ENCODE peak calls at places on chromosomes 7 and 10, in six cellular contexts. M is NB4, Y is sigmoid colon, B is body of pancreas, X is K562, J is stomach. U is an unnamed sample.

GRCh38 chr10:113320213-113320612 is 232.6 kb upstream of the HABP2 start:
- DNase-seq in X (no peak), J (no peak), Y (no peak), B (no peak), M (no peak), U (no peak)

GRCh38 chr7:28172976-28173375 is 7.6 kb downstream of the JAZF1 start:
- DNase-seq in M (no peak), B (no peak), Y (no peak), J (no peak), X (no peak), U (no peak)

GRCh38 chr10:109259293-109259692 is 664.0 kb downstream of the XPNPEP1 start:
- DNase-seq in Y (no peak), X (no peak), J (no peak), B (no peak), M (no peak), U (no peak)

GRCh38 chr10:123194056-123194455 is 39.9 kb downstream of the BUB3 start:
- DNase-seq in B (no peak), M (no peak), X (no peak), Y (no peak), J (no peak), U (no peak)

GRCh38 chr10:3435671-3436070 is 263.1 kb upstream of the PITRM1 start:
- DNase-seq in X (no peak), B (no peak), M (no peak), J (no peak), Y (no peak), U (no peak)

GRCh38 chr7:121083138-121083789 is 94.8 kb downstream of the CPED1 start:
- DNase-seq in B (no peak), J (no peak), X (peak; percentile 85), M (no peak), Y (no peak), U (no peak)

GRCh38 chr10:33122014-33122788 is 164.2 kb upstream of the ITGB1 start:
- DNase-seq in X (no peak), J (peak; percentile 56), M (no peak), B (peak; percentile 56), Y (no peak), U (no peak)

GRCh38 chr7:134941947-134942346 is 44.4 kb upstream of the AGBL3 start:
- DNase-seq in X (no peak), J (peak; percentile 31), M (no peak), B (peak; percentile 42), Y (no peak), U (peak; percentile 23)

GRCh38 chr7:149856-150636 is 42.3 kb upstream of the FAM20C start:
- DNase-seq in Y (peak; percentile 83), X (no peak), M (peak; percentile 84), J (peak; percentile 45), B (peak; percentile 35), U (peak; percentile 85)

GRCh38 chr7:107049971-107050532 is 5.5 kb downstream of the PRKAR2B start:
- DNase-seq in X (no peak), Y (no peak), J (no peak), M (no peak), B (no peak), U (no peak)

GRCh38 chr7:22631730-22632129 is 95.3 kb upstream of the IL6 start:
- DNase-seq in B (no peak), J (no peak), Y (no peak), M (no peak), X (no peak), U (no peak)

GRCh38 chr7:22630069-22630468 is 96.9 kb upstream of the IL6 start:
- DNase-seq in M (no peak), J (no peak), X (no peak), B (no peak), Y (no peak), U (no peak)

GRCh38 chr7:22633954-22634474 is 93.0 kb upstream of the IL6 start:
- DNase-seq in X (no peak), M (no peak), J (no peak), B (no peak), Y (no peak), U (no peak)

GRCh38 chr7:22633286-22633953 is 93.6 kb upstream of the IL6 start:
- DNase-seq in J (no peak), X (no peak), Y (no peak), B (no peak), M (no peak), U (no peak)

DNA sequence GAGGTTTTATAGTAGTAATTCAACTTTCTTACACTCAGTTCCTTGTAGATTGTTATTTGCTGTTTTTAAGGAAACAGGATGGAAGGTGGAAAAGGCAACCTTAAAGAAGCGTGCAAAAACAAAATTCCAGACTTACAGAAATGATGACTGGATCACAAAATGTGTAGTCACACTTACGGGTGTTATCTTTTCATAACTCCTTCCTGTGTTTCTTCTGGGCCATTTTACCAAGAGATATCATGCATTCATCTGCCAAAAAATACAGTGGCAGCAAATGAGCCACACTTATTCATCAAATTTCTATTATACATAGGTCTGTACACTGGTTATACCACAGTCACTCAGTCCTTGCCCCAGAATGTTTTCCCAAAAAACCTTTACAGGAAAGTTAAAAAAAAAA is 94.3 kb upstream of the IL6 start:
- DNase-seq in J (no peak), M (no peak), B (no peak), Y (no peak), X (no peak), U (no peak)
- TF ChIP-seq POLR2A in J (no peak), M (no peak), B (no peak), Y (no peak), X (no peak), U (no peak)

GRCh38 chr7:128939861-128940410 is 2.2 kb downstream of the IRF5 start:
- DNase-seq in X (peak; percentile 51), B (no peak), Y (no peak), J (no peak), M (peak; percentile 76), U (peak; percentile 55)

GRCh38 chr7:128940494-128941322 is 3.0 kb downstream of the IRF5 start:
- DNase-seq in Y (peak; percentile 69), X (no peak), J (peak; percentile 63), M (peak; percentile 97), B (no peak), U (peak; percentile 83)

GRCh38 chr7:128941946-128942526 is 4.3 kb downstream of the IRF5 start:
- DNase-seq in Y (no peak), X (no peak), B (no peak), J (no peak), M (no peak), U (no peak)

GRCh38 chr7:128939075-128939860 is 1.5 kb downstream of the IRF5 start:
- DNase-seq in Y (no peak), J (no peak), B (no peak), M (peak; percentile 55), X (no peak), U (peak; percentile 33)

DNA sequence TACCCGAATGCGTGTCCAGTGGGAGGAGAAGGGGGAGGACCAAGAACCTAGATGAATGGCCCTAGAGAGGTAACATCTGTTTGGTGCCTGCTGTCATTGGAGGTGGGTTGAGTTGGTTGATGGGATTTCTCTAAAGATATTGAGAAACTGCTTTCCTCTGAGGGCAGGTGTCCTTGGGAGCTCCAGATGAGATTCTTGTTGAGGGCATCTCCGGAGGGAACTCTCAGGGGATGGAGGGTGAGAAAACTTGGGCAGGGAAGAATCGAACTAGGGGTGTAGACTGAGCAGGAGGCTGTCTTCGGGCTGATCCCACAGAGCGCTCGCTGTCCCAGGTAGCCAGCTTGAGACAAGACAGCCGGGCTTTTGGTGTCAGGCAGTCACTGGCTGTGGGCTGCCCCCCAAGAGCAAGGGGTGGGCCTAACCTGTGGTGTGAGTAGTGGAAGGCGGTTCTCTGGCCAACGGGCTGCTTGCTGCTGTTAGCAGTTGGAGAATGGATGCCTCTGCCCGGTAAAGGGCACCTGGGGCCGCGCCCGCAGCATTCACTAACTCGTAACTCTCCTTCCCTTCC is 3.7 kb downstream of the IRF5 start:
- DNase-seq in J (no peak), X (no peak), B (no peak), M (no peak), Y (no peak), U (no peak)
- H3K4me3 ChIP-seq in J (no peak overlapping the region), X (no peak overlapping the region), B (no peak overlapping the region), M (no peak overlapping the region), Y (no peak overlapping the region), U (no peak overlapping the region)

GRCh38 chr10:17210361-17210760 is 8.9 kb upstream of the TRDMT1 start:
- DNase-seq in J (no peak), B (no peak), M (no peak), X (no peak), Y (no peak), U (no peak)
- TF ChIP-seq POLR2A in J (no peak), B (no peak), M (no peak), X (no peak), Y (no peak), U (no peak)

GRCh38 chr10:10803273-10803672 is 214.4 kb upstream of the CELF2 start:
- DNase-seq in X (no peak), J (no peak), B (no peak), M (no peak), Y (no peak), U (no peak)

GRCh38 chr10:10807106-10807505 is 210.6 kb upstream of the CELF2 start:
- DNase-seq in X (no peak), Y (no peak), M (no peak), B (no peak), J (no peak), U (no peak)

GRCh38 chr10:10804061-10804460 is 213.6 kb upstream of the CELF2 start:
- DNase-seq in X (no peak), B (no peak), M (no peak), Y (no peak), J (no peak), U (no peak)

GRCh38 chr10:10804998-10805737 is 212.5 kb upstream of the CELF2 start:
- DNase-seq in J (no peak), B (no peak), M (no peak), X (no peak), Y (no peak), U (no peak)
- H3K4me3 ChIP-seq in J (no peak overlapping the region), B (no peak overlapping the region), M (no peak overlapping the region), X (no peak overlapping the region), Y (no peak overlapping the region), U (no peak overlapping the region)

GRCh38 chr7:102872460-102872859 is 40.3 kb upstream of the LRRC17 start:
- DNase-seq in M (no peak), J (no peak), Y (no peak), B (no peak), X (no peak), U (no peak)
- TF ChIP-seq POLR2A in M (no peak), J (no peak), Y (no peak), B (no peak), X (no peak), U (no peak)

GRCh38 chr10:132248455-132249231 is 59.1 kb downstream of the STK32C start:
- DNase-seq in M (no peak), J (peak; percentile 53), Y (no peak), B (peak; percentile 80), X (peak; percentile 67), U (peak; percentile 47)
- H3K4me3 ChIP-seq in M (no peak overlapping the region), J (peak overlapping the region; percentile 30), Y (peak overlapping the region; percentile 3), B (no peak overlapping the region), X (no peak overlapping the region), U (no peak overlapping the region)

U was measured in right lobe of liver.